ENCODE peak calls at places on chromosomes 2 and 18, in four cellular contexts. R, T, G and Y are unnamed samples.

GRCh38 chr2:60819155-60819862 is 62.1 kb upstream of the REL start:
- DNase-seq in T (no peak), G (no peak), R (no peak), Y (no peak)

GRCh38 chr2:30366199-30366691 is 80.8 kb upstream of the LCLAT1 start:
- DNase-seq in R (no peak), T (no peak), G (no peak), Y (no peak)

GRCh38 chr2:150060341-150060740 is 427.1 kb downstream of the RND3 start:
- DNase-seq in G (no peak), R (no peak), T (no peak), Y (no peak)

GRCh38 chr18:32974421-32975165 is 201.8 kb upstream of the KLHL14 start:
- DNase-seq in G (no peak), T (no peak), R (no peak), Y (no peak)

GRCh38 chr18:11518788-11519685 is 90.4 kb upstream of the SLC35G4 start:
- DNase-seq in G (no peak), R (peak), T (peak), Y (peak)

GRCh38 chr2:153509133-153509532 is 30.6 kb upstream of the RPRM start:
- DNase-seq in G (no peak), T (no peak), R (no peak), Y (no peak)

GRCh38 chr2:225086439-225086838 is 44.2 kb upstream of the DOCK10 start:
- DNase-seq in G (no peak), T (no peak), R (no peak), Y (no peak)

GRCh38 chr2:219467736-219468075 is 31.0 kb upstream of the GMPPA start:
- DNase-seq in T (no peak), G (no peak), R (no peak), Y (no peak)

GRCh38 chr2:216406861-216407260 is 5.4 kb upstream of the SMARCAL1 start:
- DNase-seq in T (no peak), G (no peak), R (no peak), Y (no peak)

GRCh38 chr2:36659872-36660312 is 36.6 kb upstream of the VIT start:
- DNase-seq in T (no peak), G (no peak), R (peak), Y (no peak)

GRCh38 chr2:198100323-198100722 is 295.9 kb downstream of the PLCL1 start:
- DNase-seq in G (no peak), T (peak), R (no peak), Y (no peak)

GRCh38 chr2:98483257-98483861 is 38.7 kb downstream of the INPP4A start:
- DNase-seq in T (no peak), G (peak), R (no peak), Y (no peak)

GRCh38 chr2:226520723-226521122 is 278.9 kb downstream of the IRS1 start:
- DNase-seq in G (no peak), T (no peak), R (no peak), Y (no peak)

GRCh38 chr2:23556929-23557328 is 171.9 kb downstream of the KLHL29 start:
- DNase-seq in R (no peak), G (no peak), T (no peak), Y (no peak)

GRCh38 chr2:127650041-127650784 is 4.3 kb downstream of the GPR17 start:
- DNase-seq in R (peak), G (no peak), T (no peak), Y (no peak)

GRCh38 chr2:151410485-151410833 is 757 bp downstream of the RIF1 start:
- DNase-seq in R (peak), T (no peak), G (no peak), Y (peak)

GRCh38 chr18:48326901-48327675 is 82.1 kb downstream of the ZBTB7C start:
- DNase-seq in G (no peak), R (no peak), T (no peak), Y (no peak)

GRCh38 chr18:45571714-45572113 is 43.6 kb upstream of the SLC14A2 start:
- DNase-seq in R (no peak), T (peak), G (no peak), Y (no peak)

GRCh38 chr2:73902284-73902683 is 9.5 kb downstream of the ACTG2 start:
- DNase-seq in R (no peak), G (no peak), T (no peak), Y (no peak)

GRCh38 chr2:115484483-115484882 is 1042.0 kb downstream of the DPP10 start:
- DNase-seq in T (no peak), R (no peak), G (no peak), Y (no peak)

GRCh38 chr2:53767405-53768232 is at the start of gene CHAC2:
- DNase-seq in R (peak), T (peak), G (peak), Y (peak)

GRCh38 chr2:11280713-11281112 is 63.7 kb downstream of the ROCK2 start:
- DNase-seq in R (no peak), G (no peak), T (no peak), Y (no peak)

GRCh38 chr2:25885933-25886332 is 7.6 kb upstream of the ASXL2 start:
- DNase-seq in T (no peak), R (peak), G (no peak), Y (no peak)

GRCh38 chr18:32271649-32272324 is 81.9 kb downstream of the MEP1B start:
- DNase-seq in G (no peak), R (peak), T (peak), Y (peak)

GRCh38 chr2:8999802-9000201 is 3.7 kb downstream of the MBOAT2 start:
- DNase-seq in R (no peak), T (no peak), G (no peak), Y (no peak)

GRCh38 chr2:9001778-9002177 is 1.7 kb downstream of the MBOAT2 start:
- DNase-seq in G (no peak), T (no peak), R (no peak), Y (no peak)

GRCh38 chr2:9000442-9000841 is 3.0 kb downstream of the MBOAT2 start:
- DNase-seq in G (no peak), T (no peak), R (no peak), Y (no peak)

GRCh38 chr2:9002313-9002636 is 1.2 kb downstream of the MBOAT2 start:
- DNase-seq in T (no peak), G (no peak), R (no peak), Y (no peak)

GRCh38 chr2:9001229-9001628 is 2.3 kb downstream of the MBOAT2 start:
- DNase-seq in T (no peak), G (no peak), R (no peak), Y (no peak)
- TF ChIP-seq TARDBP in T (no peak), G (no peak), R (no peak), Y (no peak)

DNA sequence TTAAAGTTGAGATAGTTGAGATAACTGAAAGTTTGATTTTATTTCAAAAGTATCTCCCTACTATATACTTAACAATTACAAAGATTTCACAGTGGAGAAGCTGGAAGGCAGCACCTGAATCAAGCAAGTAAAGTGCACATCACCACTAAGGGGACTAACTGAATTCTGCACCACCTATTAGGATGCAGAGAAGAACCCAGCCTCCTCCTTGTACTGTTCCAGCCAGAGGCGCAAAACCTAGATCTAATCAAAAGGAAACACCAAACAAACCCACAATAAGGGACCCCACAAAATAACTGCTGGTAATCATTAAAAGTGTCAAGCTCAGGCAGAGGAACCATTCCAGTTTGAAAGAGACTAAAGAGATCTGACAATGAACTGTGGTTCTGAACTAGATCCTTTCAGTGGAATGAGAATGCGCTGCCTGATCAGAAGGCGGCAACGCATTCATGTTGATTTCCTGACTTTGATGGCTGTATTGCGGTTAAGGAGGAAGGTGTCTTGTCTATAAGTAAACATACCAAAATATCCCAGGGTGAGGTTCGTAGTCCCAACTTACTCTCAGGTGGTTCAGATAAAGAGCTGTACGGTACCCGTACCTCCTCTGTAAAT is 16.8 kb downstream of the HDLBP start:
- DNase-seq in R (no peak), T (no peak), G (no peak), Y (no peak)
- TF ChIP-seq BHLHE40 in R (no peak), T (no peak), G (no peak), Y (no peak)

GRCh38 chr18:78770149-78771139 is 209.2 kb upstream of the SALL3 start:
- DNase-seq in G (no peak), T (no peak), R (no peak), Y (no peak)
- TF ChIP-seq TARDBP in G (no peak), T (no peak), R (no peak), Y (no peak)

DNA sequence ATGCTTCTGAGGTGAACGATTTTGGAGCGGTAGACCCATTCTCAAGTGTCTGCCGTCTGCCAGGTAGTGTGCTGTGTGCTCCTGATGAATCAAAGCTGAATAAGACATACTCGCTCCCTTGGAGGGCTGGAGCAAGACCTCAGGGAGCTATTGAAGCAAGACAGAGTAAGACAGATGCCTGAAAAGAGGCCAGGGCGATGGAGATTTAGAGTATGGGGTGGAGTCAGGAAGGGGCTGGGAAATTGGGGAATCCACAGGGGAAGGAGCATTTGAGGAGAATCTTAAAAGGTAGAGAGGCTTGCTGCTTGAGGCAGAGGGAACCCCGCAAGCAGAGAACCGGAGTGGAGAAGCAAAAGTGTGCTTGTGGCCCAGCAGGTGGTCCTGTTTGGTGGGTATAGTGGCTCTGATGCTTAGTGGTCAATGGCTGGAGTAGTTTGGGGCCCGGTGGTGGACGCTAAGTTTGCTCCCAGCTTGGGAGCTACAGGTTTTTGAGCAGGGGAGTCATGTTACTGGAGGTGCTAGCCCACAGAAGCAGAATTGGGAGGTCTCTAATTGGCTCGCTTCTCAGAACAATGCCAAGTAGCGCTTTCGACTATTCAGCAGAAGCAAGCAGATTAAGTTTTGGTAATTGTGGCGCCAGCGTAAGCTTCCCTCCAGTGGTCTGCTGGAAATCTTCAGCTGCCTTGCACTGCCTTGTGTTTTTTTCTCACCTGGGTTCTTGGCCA is 2.0 kb downstream of the CNNM4 start:
- DNase-seq in G (no peak), R (no peak), T (no peak), Y (no peak)
- TF ChIP-seq BHLHE40 in G (no peak), R (no peak), T (no peak), Y (no peak)

GRCh38 chr2:16406929-16407328 is 258.7 kb downstream of the CYRIA start:
- DNase-seq in R (no peak), G (no peak), T (no peak), Y (no peak)
- TF ChIP-seq TARDBP in R (no peak), G (no peak), T (no peak), Y (no peak)

GRCh38 chr2:69081757-69082156 is 68.8 kb downstream of the ANTXR1 start:
- DNase-seq in R (no peak), T (no peak), G (no peak), Y (no peak)

GRCh38 chr2:69082430-69082997 is 69.5 kb downstream of the ANTXR1 start:
- DNase-seq in G (no peak), R (peak), T (no peak), Y (no peak)

GRCh38 chr2:69081001-69081400 is 68.0 kb downstream of the ANTXR1 start:
- DNase-seq in R (no peak), G (no peak), T (no peak), Y (no peak)

GRCh38 chr2:69084492-69084891 is 71.5 kb downstream of the ANTXR1 start:
- DNase-seq in T (no peak), R (no peak), G (no peak), Y (no peak)

GRCh38 chr2:69083126-69083733 is 70.3 kb downstream of the ANTXR1 start:
- DNase-seq in T (no peak), R (peak), G (no peak), Y (no peak)
- TF ChIP-seq BHLHE40 in T (no peak), R (no peak), G (no peak), Y (no peak)